ENCODE peak calls at places on chromosomes 12 and 14, in seven cellular contexts. P is skeletal muscle cell, V is DMS79, X is bronchial epithelial cell, Z is pons, R is amniotic stem cell, U is lung. W is an unnamed sample.

GRCh38 chr12:19761465-19761864 is 322.2 kb downstream of the AEBP2 start:
- DNase-seq in V (no peak), P (no peak), X (no peak), Z (peak; percentile 49), R (no peak), U (no peak), W (no peak)

GRCh38 chr12:118850244-118850825 is 131.0 kb upstream of the SRRM4 start:
- DNase-seq in U (no peak), P (no peak), Z (no peak), V (no peak), R (no peak), X (peak; percentile 4), W (no peak)

GRCh38 chr14:50037837-50038236 is 78.5 kb downstream of the VCPKMT start:
- DNase-seq in P (no peak), V (no peak), Z (no peak), U (no peak), R (no peak), X (no peak), W (no peak)

GRCh38 chr14:49461529-49462401 is 124.4 kb downstream of the RPS29 start:
- DNase-seq in X (peak; percentile 75), R (peak; percentile 76), V (peak; percentile 18), P (peak; percentile 24), Z (peak; percentile 74), U (peak; percentile 57), W (peak; percentile 47)

GRCh38 chr14:52259452-52259851 is 8.0 kb upstream of the PTGDR start:
- DNase-seq in R (no peak), P (no peak), X (no peak), V (no peak), Z (no peak), U (no peak), W (no peak)

GRCh38 chr12:50742776-50743175 is 21.1 kb upstream of the ATF1 start:
- DNase-seq in V (no peak), P (no peak), U (no peak), R (no peak), Z (no peak), X (no peak), W (no peak)

GRCh38 chr12:22860926-22861325 is 236.0 kb downstream of the ETNK1 start:
- DNase-seq in V (no peak), X (peak; percentile 59), Z (no peak), R (no peak), U (no peak), P (no peak), W (no peak)

GRCh38 chr12:129964826-129965457 is 61.1 kb upstream of the TMEM132D start:
- DNase-seq in X (peak; percentile 2), Z (no peak), V (no peak), P (no peak), U (no peak), R (no peak), W (no peak)

GRCh38 chr12:107684990-107685359 is 624 bp upstream of the PWP1 start:
- DNase-seq in U (no peak), V (peak; percentile 57), X (peak; percentile 29), Z (no peak), R (no peak), P (no peak), W (no peak)

GRCh38 chr12:116984098-116984497 is 73.3 kb downstream of the FBXW8 start:
- DNase-seq in X (no peak), V (no peak), P (no peak), R (no peak), Z (no peak), U (no peak), W (no peak)

GRCh38 chr12:58349161-58349560 is 407.8 kb downstream of the ATP23 start:
- DNase-seq in P (no peak), R (no peak), Z (no peak), U (no peak), V (no peak), X (no peak), W (no peak)

GRCh38 chr14:91414475-91415342 is 2.9 kb downstream of the CCDC88C start:
- DNase-seq in V (no peak), X (no peak), P (no peak), R (no peak), U (no peak), Z (no peak), W (no peak)

GRCh38 chr12:28513983-28514382 is 323.7 kb downstream of the CCDC91 start:
- DNase-seq in U (no peak), V (no peak), X (no peak), R (no peak), P (no peak), Z (no peak), W (no peak)

GRCh38 chr12:49917788-49918173 is 14.1 kb upstream of the FAIM2 start:
- DNase-seq in R (no peak), U (no peak), P (no peak), X (no peak), V (no peak), Z (no peak), W (no peak)

GRCh38 chr14:101817511-101818001 is 56.0 kb downstream of the PPP2R5C start:
- DNase-seq in Z (no peak), X (no peak), V (no peak), P (no peak), R (no peak), U (no peak), W (no peak)

GRCh38 chr12:89101440-89101839 is 250.9 kb downstream of the DUSP6 start:
- DNase-seq in X (no peak), V (no peak), R (no peak), U (no peak), Z (no peak), P (no peak), W (no peak)

GRCh38 chr12:16523570-16524331 is 82.2 kb downstream of the LMO3 start:
- DNase-seq in U (no peak), P (no peak), Z (no peak), R (no peak), V (no peak), X (peak; percentile 45), W (no peak)

GRCh38 chr12:54421873-54422250 is 2.8 kb upstream of the ITGA5 start:
- DNase-seq in Z (no peak), U (no peak), V (no peak), X (no peak), P (no peak), R (no peak), W (no peak)

GRCh38 chr14:98014851-98015615 is 1217.9 kb downstream of the VRK1 start:
- DNase-seq in X (peak; percentile 53), U (no peak), P (no peak), R (no peak), Z (peak; percentile 24), V (no peak), W (no peak)

GRCh38 chr12:68334136-68334535 is 2.0 kb upstream of the MDM1 start:
- DNase-seq in X (no peak), U (no peak), V (no peak), P (no peak), R (no peak), Z (peak; percentile 48), W (no peak)

GRCh38 chr12:78002878-78003277 is 172.2 kb downstream of the NAV3 start:
- DNase-seq in X (peak; percentile 28), Z (peak; percentile 68), V (no peak), P (no peak), R (no peak), U (no peak), W (no peak)

GRCh38 chr12:79883216-79883615 is 51.7 kb downstream of the PPP1R12A start:
- DNase-seq in V (no peak), Z (no peak), P (no peak), U (no peak), X (peak; percentile 23), R (peak; percentile 13), W (no peak)

GRCh38 chr14:102589761-102590290 is 2.6 kb upstream of the RCOR1 start:
- DNase-seq in X (no peak), V (no peak), R (no peak), Z (no peak), U (no peak), P (no peak), W (no peak)

GRCh38 chr12:101027200-101027599 is 182.8 kb downstream of the SLC5A8 start:
- DNase-seq in Z (no peak), R (no peak), V (no peak), X (no peak), U (no peak), P (no peak), W (no peak)

GRCh38 chr14:72527591-72527990 is 366.3 kb downstream of the DPF3 start:
- DNase-seq in P (no peak), Z (no peak), R (no peak), V (peak; percentile 69), X (no peak), U (no peak), W (no peak)

GRCh38 chr14:69039287-69039628 is 60.2 kb upstream of the ACTN1 start:
- DNase-seq in Z (no peak), X (peak; percentile 88), V (no peak), U (no peak), P (no peak), R (no peak), W (no peak)

GRCh38 chr12:104133861-104134260 is 4.1 kb downstream of the NFYB start:
- DNase-seq in Z (no peak), P (no peak), U (no peak), V (no peak), X (no peak), R (no peak), W (no peak)

GRCh38 chr14:68659021-68659931 is 133.6 kb downstream of the ZFP36L1 start:
- DNase-seq in R (no peak), V (no peak), X (no peak), U (no peak), P (no peak), Z (peak; percentile 26), W (no peak)

W was measured in non-pigmented ciliary epithelial cell.